ENCODE peak calls at places on chromosomes 11 and 22, in nine cellular contexts. One of them, this sample, is unnamed.
A peak's percentile ranks its signal among the peaks of the same experiment; 100 is the strongest.

GRCh38 chr11:29119116-29119515 is 897.7 kb downstream of the KCNA4 start:
- DNase-seq in NCI-H1105 treated with DMSO at 0.1 percent for 48 hours: no peak
- DNase-seq in germinal center: no peak
- DNase-seq in HS-27A: no peak
- DNase-seq in OCI-LY7: no peak
- DNase-seq in GM12864: no peak
- DNase-seq in epithelial cell of prostate: no peak
- DNase-seq in activated CD4-positive, CD25-positive, alpha-beta regulatory T cell treated with anti-CD3 and anti-CD28 coated beads, Interleukin-2, amount 50 U/mL, for 16 hours: no peak
- DNase-seq in DMS79 treated with DMSO at 0.1 percent for 48 hours: no peak
- DNase-seq in this sample: no peak

GRCh38 chr11:65420506-65421203 is 1.9 kb upstream of the NEAT1 start:
- DNase-seq in NCI-H1105 treated with DMSO at 0.1 percent for 48 hours: no peak
- DNase-seq in germinal center: no peak
- DNase-seq in HS-27A: no peak
- DNase-seq in OCI-LY7: no peak
- DNase-seq in GM12864: no peak
- DNase-seq in epithelial cell of prostate: no peak
- DNase-seq in activated CD4-positive, CD25-positive, alpha-beta regulatory T cell treated with anti-CD3 and anti-CD28 coated beads, Interleukin-2, amount 50 U/mL, for 16 hours: no peak
- DNase-seq in DMS79 treated with DMSO at 0.1 percent for 48 hours: no peak
- DNase-seq in this sample: no peak

GRCh38 chr11:79100093-79100704 is 340.6 kb downstream of the TENM4 start:
- DNase-seq in NCI-H1105 treated with DMSO at 0.1 percent for 48 hours: peak; percentile 35
- DNase-seq in germinal center: peak; percentile 73
- DNase-seq in HS-27A: no peak
- DNase-seq in OCI-LY7: peak; percentile 53
- DNase-seq in GM12864: peak; percentile 15
- DNase-seq in epithelial cell of prostate: no peak
- DNase-seq in activated CD4-positive, CD25-positive, alpha-beta regulatory T cell treated with anti-CD3 and anti-CD28 coated beads, Interleukin-2, amount 50 U/mL, for 16 hours: no peak
- DNase-seq in DMS79 treated with DMSO at 0.1 percent for 48 hours: no peak
- DNase-seq in this sample: peak; percentile 24

GRCh38 chr11:3823303-3823702 is 14.9 kb downstream of the PGAP2 start:
- DNase-seq in NCI-H1105 treated with DMSO at 0.1 percent for 48 hours: no peak
- DNase-seq in germinal center: no peak
- DNase-seq in HS-27A: no peak
- DNase-seq in OCI-LY7: no peak
- DNase-seq in GM12864: no peak
- DNase-seq in epithelial cell of prostate: no peak
- DNase-seq in activated CD4-positive, CD25-positive, alpha-beta regulatory T cell treated with anti-CD3 and anti-CD28 coated beads, Interleukin-2, amount 50 U/mL, for 16 hours: no peak
- DNase-seq in DMS79 treated with DMSO at 0.1 percent for 48 hours: no peak
- DNase-seq in this sample: no peak

GRCh38 chr11:68370211-68371111 is 58.1 kb downstream of the LRP5 start:
- DNase-seq in NCI-H1105 treated with DMSO at 0.1 percent for 48 hours: no peak
- DNase-seq in germinal center: peak; percentile 87
- DNase-seq in HS-27A: no peak
- DNase-seq in OCI-LY7: peak; percentile 93
- DNase-seq in GM12864: peak; percentile 85
- DNase-seq in epithelial cell of prostate: no peak
- DNase-seq in activated CD4-positive, CD25-positive, alpha-beta regulatory T cell treated with anti-CD3 and anti-CD28 coated beads, Interleukin-2, amount 50 U/mL, for 16 hours: no peak
- DNase-seq in DMS79 treated with DMSO at 0.1 percent for 48 hours: peak; percentile 33
- DNase-seq in this sample: no peak

GRCh38 chr22:19892249-19892879 is 37.7 kb upstream of the GNB1L start:
- DNase-seq in NCI-H1105 treated with DMSO at 0.1 percent for 48 hours: peak; percentile 61
- DNase-seq in germinal center: peak; percentile 47
- DNase-seq in HS-27A: no peak
- DNase-seq in OCI-LY7: peak; percentile 66
- DNase-seq in GM12864: no peak
- DNase-seq in epithelial cell of prostate: no peak
- DNase-seq in activated CD4-positive, CD25-positive, alpha-beta regulatory T cell treated with anti-CD3 and anti-CD28 coated beads, Interleukin-2, amount 50 U/mL, for 16 hours: peak; percentile 28
- DNase-seq in DMS79 treated with DMSO at 0.1 percent for 48 hours: no peak
- DNase-seq in this sample: peak; percentile 84

GRCh38 chr11:118870396-118871343 is 13.0 kb upstream of the CXCR5 start:
- DNase-seq in NCI-H1105 treated with DMSO at 0.1 percent for 48 hours: no peak
- DNase-seq in germinal center: peak; percentile 83
- DNase-seq in HS-27A: no peak
- DNase-seq in OCI-LY7: peak; percentile 90
- DNase-seq in GM12864: no peak
- DNase-seq in epithelial cell of prostate: no peak
- DNase-seq in activated CD4-positive, CD25-positive, alpha-beta regulatory T cell treated with anti-CD3 and anti-CD28 coated beads, Interleukin-2, amount 50 U/mL, for 16 hours: no peak
- DNase-seq in DMS79 treated with DMSO at 0.1 percent for 48 hours: no peak
- DNase-seq in this sample: no peak

GRCh38 chr11:64406221-64406946 is 47.4 kb downstream of the RPS6KA4 start:
- DNase-seq in NCI-H1105 treated with DMSO at 0.1 percent for 48 hours: no peak
- DNase-seq in germinal center: no peak
- DNase-seq in HS-27A: no peak
- DNase-seq in OCI-LY7: no peak
- DNase-seq in GM12864: no peak
- DNase-seq in epithelial cell of prostate: no peak
- DNase-seq in activated CD4-positive, CD25-positive, alpha-beta regulatory T cell treated with anti-CD3 and anti-CD28 coated beads, Interleukin-2, amount 50 U/mL, for 16 hours: no peak
- DNase-seq in DMS79 treated with DMSO at 0.1 percent for 48 hours: no peak
- DNase-seq in this sample: no peak

GRCh38 chr11:101487775-101488174 is 96.0 kb downstream of the TRPC6 start:
- DNase-seq in NCI-H1105 treated with DMSO at 0.1 percent for 48 hours: no peak
- DNase-seq in germinal center: no peak
- DNase-seq in HS-27A: no peak
- DNase-seq in OCI-LY7: no peak
- DNase-seq in GM12864: no peak
- DNase-seq in epithelial cell of prostate: no peak
- DNase-seq in activated CD4-positive, CD25-positive, alpha-beta regulatory T cell treated with anti-CD3 and anti-CD28 coated beads, Interleukin-2, amount 50 U/mL, for 16 hours: no peak
- DNase-seq in DMS79 treated with DMSO at 0.1 percent for 48 hours: no peak
- DNase-seq in this sample: no peak

GRCh38 chr22:43529954-43530863 is 118.4 kb downstream of the MPPED1 start:
- DNase-seq in NCI-H1105 treated with DMSO at 0.1 percent for 48 hours: no peak
- DNase-seq in germinal center: no peak
- DNase-seq in HS-27A: no peak
- DNase-seq in OCI-LY7: no peak
- DNase-seq in GM12864: no peak
- DNase-seq in epithelial cell of prostate: no peak
- DNase-seq in activated CD4-positive, CD25-positive, alpha-beta regulatory T cell treated with anti-CD3 and anti-CD28 coated beads, Interleukin-2, amount 50 U/mL, for 16 hours: no peak
- DNase-seq in DMS79 treated with DMSO at 0.1 percent for 48 hours: no peak
- DNase-seq in this sample: no peak

GRCh38 chr22:40534379-40535188 is 101.9 kb downstream of the MRTFA start:
- DNase-seq in NCI-H1105 treated with DMSO at 0.1 percent for 48 hours: no peak
- DNase-seq in germinal center: no peak
- DNase-seq in HS-27A: no peak
- DNase-seq in OCI-LY7: no peak
- DNase-seq in GM12864: no peak
- DNase-seq in epithelial cell of prostate: no peak
- DNase-seq in activated CD4-positive, CD25-positive, alpha-beta regulatory T cell treated with anti-CD3 and anti-CD28 coated beads, Interleukin-2, amount 50 U/mL, for 16 hours: no peak
- DNase-seq in DMS79 treated with DMSO at 0.1 percent for 48 hours: no peak
- DNase-seq in this sample: no peak